ENCODE peak calls at places on chromosomes 11 and 22, in four cellular contexts. G is A549, M is neuronal stem cell, R is brain microvascular endothelial cell. N is an unnamed sample.

GRCh38 chr22:38788417-38788816 is 5.5 kb downstream of the DNAL4 start:
- DNase-seq in G (no peak), R (peak; percentile 83), M (no peak), N (peak; percentile 97)

GRCh38 chr22:38214248-38215056 is 12.7 kb downstream of the MAFF start:
- DNase-seq in G (no peak), R (no peak), M (peak; percentile 70), N (peak; percentile 26)

GRCh38 chr11:63763506-63764200 is 4.9 kb downstream of the ZFTA start:
- DNase-seq in G (no peak), R (no peak), M (peak; percentile 76), N (no peak)

GRCh38 chr22:20508815-20509271 is 1.4 kb downstream of the MED15 start:
- DNase-seq in M (no peak), R (no peak), G (no peak), N (no peak)

GRCh38 chr11:78860720-78861422 is 286.2 kb upstream of the NARS2 start:
- DNase-seq in M (peak; percentile 27), G (no peak), R (peak; percentile 35), N (no peak)

GRCh38 chr22:32837142-32837541 is 35.6 kb downstream of the TIMP3 start:
- DNase-seq in R (no peak), M (no peak), G (no peak), N (no peak)

GRCh38 chr11:47409440-47410403 is 1.3 kb downstream of the SLC39A13 start:
- DNase-seq in G (no peak), R (no peak), M (no peak), N (no peak)

GRCh38 chr11:111879637-111879960 is 258 bp downstream of the CFAP68 start:
- DNase-seq in R (no peak), G (no peak), M (no peak), N (no peak)

GRCh38 chr11:114160884-114161283 is 101.4 kb downstream of the ZBTB16 start:
- DNase-seq in G (no peak), R (no peak), M (no peak), N (no peak)

GRCh38 chr11:31870609-31871309 is 59.6 kb upstream of the PAX6 start:
- DNase-seq in G (peak; percentile 47), M (peak; percentile 85), R (peak; percentile 39), N (peak; percentile 20)

GRCh38 chr11:128422576-128423370 is 164.6 kb downstream of the ETS1 start:
- DNase-seq in R (no peak), G (no peak), M (no peak), N (no peak)

GRCh38 chr11:86621854-86622253 is 50.6 kb downstream of the ME3 start:
- DNase-seq in R (no peak), G (no peak), M (no peak), N (no peak)
- H3K27ac ChIP-seq in R (no peak overlapping the region), G (no peak overlapping the region), M (no peak overlapping the region), N (no peak overlapping the region)

DNA sequence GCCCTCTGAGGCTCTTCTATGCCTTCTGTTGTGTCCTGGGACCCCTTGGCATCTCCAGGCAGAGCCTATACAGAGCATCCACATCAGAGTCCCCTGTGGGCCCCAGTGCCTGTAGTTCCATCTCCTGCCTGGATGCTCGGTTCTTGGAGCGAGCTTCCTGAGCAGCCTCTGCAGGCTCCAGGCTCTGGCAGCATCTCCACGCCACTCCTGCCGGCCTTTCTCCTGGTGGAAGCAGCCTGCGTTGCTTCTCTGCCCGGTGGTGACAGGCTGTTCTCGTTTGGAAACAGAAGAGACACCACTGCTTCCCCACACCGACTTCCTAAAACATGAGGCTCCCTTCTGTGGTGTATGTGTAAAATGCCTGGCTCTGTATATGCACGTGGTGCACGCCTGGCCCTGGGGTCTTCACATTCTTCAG is 52.8 kb downstream of the BCR start:
- DNase-seq in G (no peak), M (no peak), R (no peak), N (peak; percentile 16)
- H3K27ac ChIP-seq in G (no peak overlapping the region), M (no peak overlapping the region), R (no peak overlapping the region), N (no peak overlapping the region)

DNA sequence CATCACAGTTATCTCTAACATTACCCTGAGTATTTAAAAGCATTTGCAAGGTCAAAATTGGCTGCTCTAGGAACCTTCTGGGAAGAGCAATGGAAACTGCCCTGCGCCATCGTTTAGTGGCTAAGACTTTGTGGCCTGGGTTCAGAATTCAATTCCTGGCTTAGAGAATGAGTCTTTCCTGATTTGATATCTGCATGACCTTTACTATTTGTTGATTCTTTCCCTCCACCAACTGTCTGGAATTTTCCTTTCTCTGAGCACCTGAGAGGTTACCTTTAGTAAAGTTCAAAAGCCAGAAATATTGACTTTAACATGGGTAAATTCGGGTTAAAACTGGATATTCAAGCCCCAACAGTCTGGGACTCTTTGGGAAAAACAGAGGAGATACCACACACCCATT is 43.0 kb upstream of the SLC5A12 start:
- DNase-seq in R (no peak), M (no peak), G (no peak), N (no peak)
- H3K27ac ChIP-seq in R (no peak overlapping the region), M (no peak overlapping the region), G (no peak overlapping the region), N (no peak overlapping the region)

GRCh38 chr11:122100222-122101080 is 15.6 kb downstream of the BLID start:
- DNase-seq in M (no peak), G (no peak), R (no peak), N (peak; percentile 77)

GRCh38 chr11:122099345-122100045 is 16.5 kb downstream of the BLID start:
- DNase-seq in R (no peak), M (no peak), G (no peak), N (peak; percentile 67)

GRCh38 chr11:122095950-122096942 is 19.8 kb downstream of the BLID start:
- DNase-seq in R (no peak), M (no peak), G (no peak), N (peak; percentile 92)

GRCh38 chr11:122098223-122098980 is 17.6 kb downstream of the BLID start:
- DNase-seq in M (no peak), G (no peak), R (no peak), N (no peak)

DNA sequence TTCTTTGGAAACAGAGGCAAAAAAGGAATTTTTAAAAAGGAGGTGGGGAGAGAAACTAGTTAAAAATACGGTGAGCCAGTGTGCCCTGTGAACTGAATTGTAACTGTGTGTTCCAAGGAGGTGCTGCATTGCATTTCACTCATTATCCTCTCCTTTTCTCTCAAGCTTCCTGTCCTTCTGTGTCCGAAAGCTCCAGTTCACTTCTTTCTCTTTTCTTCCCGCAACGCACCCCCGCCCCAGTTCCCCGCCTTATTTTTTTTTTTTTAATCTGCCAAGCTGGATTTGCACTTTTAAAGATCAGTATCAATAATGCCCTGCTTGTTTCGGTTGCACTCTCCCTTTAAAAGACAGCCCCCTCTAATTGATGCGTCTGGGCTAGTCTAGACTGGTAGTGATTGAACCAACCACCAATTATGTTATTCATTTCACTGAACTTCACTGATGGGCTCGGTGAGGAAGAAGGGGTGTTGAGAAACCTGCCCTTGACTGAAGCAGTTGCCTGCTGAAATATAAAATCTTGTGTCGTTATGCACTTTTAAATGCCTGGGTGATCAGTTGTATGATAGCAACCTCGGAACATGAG is 18.5 kb downstream of the BLID start:
- DNase-seq in G (no peak), R (no peak), M (no peak), N (peak; percentile 65)
- H3K27ac ChIP-seq in G (no peak overlapping the region), R (peak overlapping the region; percentile 64), M (no peak overlapping the region), N (peak overlapping the region; percentile 95)

DNA sequence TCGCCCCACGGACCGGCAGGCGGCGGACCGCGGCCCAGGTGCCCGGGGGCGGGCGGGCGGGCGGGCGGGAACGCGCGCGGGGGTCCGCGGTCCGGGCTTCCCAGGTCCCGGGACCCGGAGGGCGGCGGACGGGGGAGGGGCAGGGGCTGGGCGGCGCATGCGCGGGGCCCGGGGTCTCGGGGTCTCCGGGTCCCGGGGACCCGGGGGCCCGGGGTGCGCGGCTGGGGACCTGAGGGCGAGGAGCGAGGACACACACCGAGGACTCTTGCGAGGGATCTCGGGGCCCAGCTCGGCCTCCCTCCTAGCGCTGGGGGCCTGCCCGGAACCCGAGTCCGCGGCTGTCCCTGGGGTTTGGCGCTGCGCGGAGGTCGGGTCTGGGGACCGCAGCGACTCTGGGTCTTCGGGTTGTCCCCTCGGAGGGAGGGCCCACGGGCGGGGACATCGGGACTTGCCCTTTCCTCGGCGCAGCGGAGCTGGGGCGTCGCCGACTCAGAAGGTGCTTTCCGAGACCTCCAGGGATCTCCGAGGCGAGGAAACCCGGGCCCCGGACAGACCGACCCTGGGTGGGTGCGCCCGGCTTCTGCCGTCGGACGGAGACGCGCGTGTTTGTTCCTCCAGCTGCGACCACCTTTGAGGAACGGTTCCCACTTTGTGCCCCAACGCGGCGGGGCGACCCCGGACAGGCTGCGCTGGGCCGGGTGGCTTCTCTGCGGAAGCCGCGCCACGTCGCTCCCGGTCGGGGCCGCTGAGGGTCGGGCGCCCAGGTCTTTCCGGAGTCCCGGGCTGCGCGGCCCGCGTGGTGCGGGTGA is 493 bp downstream of the PPARA start:
- DNase-seq in G (peak; percentile 31), M (peak; percentile 29), R (no peak), N (no peak)
- H3K27ac ChIP-seq in G (peak overlapping the region; percentile 71), M (no peak overlapping the region), R (no peak overlapping the region), N (no peak overlapping the region)

GRCh38 chr11:8784936-8785335 is 102.3 kb downstream of the RPL27A start:
- DNase-seq in R (no peak), G (no peak), M (no peak), N (no peak)
- H3K27ac ChIP-seq in R (no peak overlapping the region), G (no peak overlapping the region), M (no peak overlapping the region), N (no peak overlapping the region)

DNA sequence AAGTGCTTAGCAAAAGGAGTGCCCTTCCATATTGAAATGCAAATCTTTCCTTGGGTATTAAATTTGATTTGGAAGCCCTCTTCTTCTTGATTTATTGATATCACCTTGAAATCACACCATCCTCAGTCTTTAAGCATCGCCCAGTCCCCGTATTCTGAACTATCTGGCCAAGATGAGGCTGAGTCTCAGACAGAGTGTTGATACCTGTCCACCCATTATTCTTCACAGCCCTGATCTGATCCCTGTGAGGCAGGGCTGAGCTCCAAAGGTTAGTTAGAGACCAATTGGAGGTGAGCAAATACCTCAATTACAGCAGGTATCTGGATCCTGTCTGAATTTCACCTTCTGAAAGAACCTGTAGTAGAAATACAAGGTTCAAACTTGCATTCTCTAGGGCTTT is 326.3 kb downstream of the FAT3 start:
- DNase-seq in R (no peak), M (no peak), G (no peak), N (no peak)
- H3K27ac ChIP-seq in R (no peak overlapping the region), M (no peak overlapping the region), G (no peak overlapping the region), N (no peak overlapping the region)

DNA sequence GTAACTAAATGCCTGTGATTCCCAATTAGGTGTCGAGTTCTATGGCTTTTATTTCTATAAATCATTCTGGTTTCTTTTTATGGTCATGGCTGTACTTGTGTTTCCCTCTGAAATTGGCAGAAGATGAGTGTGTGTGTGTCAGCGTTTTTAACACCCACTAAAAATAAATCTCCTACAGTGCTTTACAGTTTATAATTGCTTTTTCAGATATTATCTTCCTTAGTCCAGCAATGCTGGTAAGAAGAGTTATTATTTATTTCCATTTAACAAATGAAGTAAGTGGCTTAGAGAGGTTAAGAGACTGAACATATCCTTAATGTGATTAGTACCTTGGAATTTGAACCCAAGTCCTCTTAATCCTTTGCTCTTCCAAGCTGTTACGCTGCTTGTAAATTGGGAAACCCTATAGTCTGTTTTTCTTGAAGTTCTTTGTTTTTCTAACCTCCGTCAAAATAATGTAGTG is 125.2 kb downstream of the TEAD1 start:
- DNase-seq in R (no peak), G (no peak), M (no peak), N (no peak)
- H3K27ac ChIP-seq in R (peak overlapping the region; percentile 83), G (peak overlapping the region; percentile 80), M (no peak overlapping the region), N (peak overlapping the region; percentile 72)

GRCh38 chr11:94754335-94754734 is 13.8 kb upstream of the AMOTL1 start:
- DNase-seq in R (no peak), G (no peak), M (no peak), N (no peak)
- H3K27ac ChIP-seq in R (no peak overlapping the region), G (no peak overlapping the region), M (no peak overlapping the region), N (no peak overlapping the region)

N was measured in astrocyte.